ENCODE peak calls at places on chromosomes 16 and 17, in eight cellular contexts. N, E, W, T, U, Z, D and A are unnamed samples.

GRCh38 chr17:45146616-45147101 is 1.6 kb upstream of the HEXIM1 start:
- DNase-seq in Z (peak), E (no peak), W (no peak), T (peak), D (no peak), U (peak), N (peak), A (no peak)

GRCh38 chr17:14776791-14777190 is 475.9 kb downstream of the HS3ST3B1 start:
- DNase-seq in N (no peak), T (peak), D (no peak), E (no peak), U (no peak), W (no peak), Z (peak), A (peak)

GRCh38 chr16:53781023-53781605 is 77.2 kb downstream of the FTO start:
- DNase-seq in E (no peak), U (no peak), W (no peak), T (peak), N (peak), Z (peak), D (no peak), A (peak)

GRCh38 chr17:4161560-4162221 is 18.7 kb downstream of the CYB5D2 start:
- DNase-seq in U (no peak), E (no peak), Z (peak), D (peak), N (peak), T (no peak), W (no peak), A (no peak)

GRCh38 chr16:50281391-50282009 is 15.1 kb downstream of the ADCY7 start:
- DNase-seq in T (no peak), E (no peak), N (no peak), D (no peak), Z (no peak), U (no peak), W (no peak), A (no peak)

GRCh38 chr16:27220120-27220519 is 16.8 kb downstream of the KDM8 start:
- DNase-seq in Z (no peak), W (no peak), N (no peak), U (no peak), T (no peak), E (no peak), D (no peak), A (no peak)

GRCh38 chr16:70267516-70267915 is 15.8 kb upstream of the EXOSC6 start:
- DNase-seq in E (no peak), T (peak), Z (peak), U (no peak), N (peak), D (peak), W (no peak), A (peak)

GRCh38 chr17:71287246-71287828 is 833.5 kb upstream of the SOX9 start:
- DNase-seq in N (no peak), D (no peak), U (no peak), E (no peak), W (no peak), T (peak), Z (peak), A (no peak)

GRCh38 chr17:50903604-50904521 is 37.7 kb upstream of the TOB1 start:
- DNase-seq in W (no peak), N (peak), U (no peak), E (no peak), D (no peak), Z (peak), T (peak), A (peak)

GRCh38 chr17:8468988-8469387 is 33.3 kb downstream of the NDEL1 start:
- DNase-seq in E (no peak), D (no peak), Z (no peak), N (no peak), T (no peak), U (no peak), W (no peak), A (no peak)

GRCh38 chr16:879461-879861 is 78.9 kb upstream of the GNG13 start:
- DNase-seq in U (no peak), Z (no peak), N (no peak), T (no peak), D (no peak), E (no peak), W (peak), A (no peak)

GRCh38 chr16:14057878-14058382 is 13.2 kb upstream of the MRTFB start:
- DNase-seq in U (no peak), W (no peak), Z (peak), N (no peak), T (peak), D (no peak), E (peak), A (no peak)

GRCh38 chr17:43967251-43967875 is 13.6 kb upstream of the PYY start:
- DNase-seq in E (no peak), D (no peak), Z (no peak), N (no peak), W (no peak), T (no peak), U (no peak), A (no peak)

GRCh38 chr17:15660077-15660476 is 24.0 kb downstream of the TRIM16 start:
- DNase-seq in T (no peak), E (no peak), D (no peak), U (no peak), N (no peak), W (no peak), Z (no peak), A (no peak)

GRCh38 chr16:84138824-84139627 is 6.0 kb downstream of the HSDL1 start:
- DNase-seq in D (no peak), U (no peak), N (peak), Z (peak), W (no peak), T (peak), E (peak), A (no peak)

GRCh38 chr16:64669573-64669972 is 452.3 kb downstream of the CDH11 start:
- DNase-seq in W (no peak), D (no peak), E (no peak), Z (no peak), N (no peak), T (no peak), U (no peak), A (no peak)

GRCh38 chr17:39018267-39019134 is 51.3 kb upstream of the FBXO47 start:
- DNase-seq in Z (no peak), E (no peak), U (no peak), N (no peak), D (peak), T (no peak), W (no peak), A (no peak)

GRCh38 chr16:53159781-53160436 is 105.1 kb downstream of the CHD9 start:
- DNase-seq in E (no peak), T (peak), W (no peak), D (peak), U (no peak), Z (peak), N (peak), A (peak)

GRCh38 chr16:52435573-52435972 is 111.4 kb downstream of the TOX3 start:
- DNase-seq in U (no peak), Z (no peak), D (no peak), N (no peak), E (no peak), T (no peak), W (no peak), A (no peak)

GRCh38 chr16:11117576-11118211 is 138.3 kb downstream of the SOCS1 start:
- DNase-seq in Z (no peak), D (no peak), W (no peak), T (no peak), E (no peak), U (no peak), N (no peak), A (no peak)

GRCh38 chr17:27793168-27793905 is 7.0 kb downstream of the NOS2 start:
- DNase-seq in D (no peak), E (no peak), T (no peak), Z (no peak), N (no peak), U (no peak), W (peak), A (no peak)

GRCh38 chr17:79808763-79809529 is 12.1 kb upstream of the CBX8 start:
- DNase-seq in T (no peak), E (no peak), N (peak), U (no peak), Z (peak), W (no peak), D (peak), A (peak)

GRCh38 chr16:20873331-20873730 is 26.8 kb downstream of the DCUN1D3 start:
- DNase-seq in D (no peak), U (no peak), T (no peak), N (no peak), W (no peak), E (no peak), Z (no peak), A (no peak)

GRCh38 chr17:76816590-76817135 is 51.5 kb upstream of the MGAT5B start:
- DNase-seq in T (peak), U (no peak), E (no peak), D (peak), W (no peak), N (peak), Z (peak), A (peak)

DNA sequence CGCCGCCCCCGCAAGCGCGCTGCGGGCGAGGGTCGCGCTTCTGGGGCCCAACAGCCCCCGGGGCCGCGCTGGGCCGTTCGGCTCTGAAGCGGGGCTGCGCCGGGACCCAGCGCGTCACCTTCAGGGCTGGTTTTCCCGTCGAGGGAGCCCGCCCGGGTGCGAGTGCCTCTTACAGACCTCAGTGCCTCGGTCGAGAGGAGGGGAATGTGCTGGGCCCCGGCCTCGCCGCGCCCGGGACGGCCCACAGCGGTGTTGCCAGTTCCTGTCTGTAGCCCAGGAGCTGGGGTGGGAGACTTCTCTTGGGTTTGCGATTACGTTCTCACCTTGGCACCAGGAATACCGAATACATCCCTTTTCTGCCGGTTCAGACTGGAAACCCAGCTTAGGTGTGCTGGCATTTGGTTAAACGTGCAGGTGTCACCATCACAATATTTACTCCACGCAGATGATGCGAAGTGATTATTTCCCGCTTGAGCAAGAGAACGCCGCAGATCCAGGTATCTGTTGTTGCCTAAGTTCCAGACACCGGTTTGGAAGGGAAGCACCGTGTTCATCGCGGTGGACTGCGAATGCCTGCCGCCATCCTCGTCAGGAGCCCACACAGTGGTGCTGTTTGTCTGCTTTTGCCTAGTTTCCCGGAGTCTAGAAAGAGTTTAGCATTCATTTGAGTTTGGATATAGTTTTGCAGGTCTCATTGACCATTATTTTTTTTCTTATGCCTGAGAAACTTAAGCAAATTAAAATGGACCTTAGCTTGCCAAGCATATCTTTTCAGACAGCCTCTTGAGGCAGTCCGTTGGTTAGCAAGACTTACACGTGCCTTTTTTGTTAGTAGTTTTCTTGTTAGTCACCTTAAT is 915 bp downstream of the MAP1LC3B start:
- DNase-seq in N (peak), Z (peak), D (peak), E (peak), U (no peak), W (peak), T (peak), A (peak)
- TF ChIP-seq CTCF in N (peak), Z (peak), D (no peak), E (peak), U (peak), W (peak), T (peak), A (peak)

GRCh38 chr17:17837380-17837821 is 615 bp upstream of the SREBF1 start:
- DNase-seq in N (peak), E (peak), T (peak), Z (peak), U (peak), D (peak), W (peak), A (peak)
- H3K4me3 ChIP-seq in N (no peak), E (peak), T (no peak), Z (peak), U (no peak), D (peak), W (peak), A (peak)

DNA sequence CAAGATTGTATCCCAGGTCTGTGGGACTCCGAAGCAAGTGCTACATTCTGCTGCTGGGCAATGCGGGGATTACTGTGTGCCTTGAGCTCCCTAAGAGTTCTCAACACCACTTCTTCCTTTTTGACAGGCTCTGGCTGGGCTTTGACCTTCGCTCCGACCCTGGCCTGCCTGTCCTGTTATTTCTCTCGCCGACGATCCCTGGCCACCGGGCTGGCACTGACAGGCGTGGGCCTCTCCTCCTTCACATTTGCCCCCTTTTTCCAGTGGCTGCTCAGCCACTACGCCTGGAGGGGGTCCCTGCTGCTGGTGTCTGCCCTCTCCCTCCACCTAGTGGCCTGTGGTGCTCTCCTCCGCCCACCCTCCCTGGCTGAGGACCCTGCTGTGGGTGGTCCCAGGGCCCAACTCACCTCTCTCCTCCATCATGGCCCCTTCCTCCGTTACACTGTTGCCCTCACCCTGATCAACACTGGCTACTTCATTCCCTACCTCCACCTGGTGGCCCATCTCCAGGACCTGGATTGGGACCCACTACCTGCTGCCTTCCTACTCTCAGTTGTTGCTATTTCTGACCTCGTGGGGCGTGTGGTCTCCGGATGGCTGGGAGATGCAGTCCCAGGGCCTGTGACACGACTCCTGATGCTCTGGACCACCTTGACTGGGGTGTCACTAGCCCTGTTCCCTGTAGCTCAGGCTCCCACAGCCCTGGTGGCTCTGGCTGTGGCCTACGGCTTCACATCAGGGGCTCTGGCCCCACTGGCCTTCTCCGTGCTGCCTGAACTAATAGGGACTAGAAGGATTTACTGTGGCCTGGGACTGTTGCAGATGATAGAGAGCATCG is 2.4 kb downstream of the SLC16A13 start:
- DNase-seq in E (no peak), W (no peak), D (no peak), U (no peak), T (no peak), Z (no peak), N (no peak), A (no peak)
- TF ChIP-seq CTCF in E (no peak), W (no peak), D (no peak), U (no peak), T (no peak), Z (no peak), N (no peak), A (no peak)

DNA sequence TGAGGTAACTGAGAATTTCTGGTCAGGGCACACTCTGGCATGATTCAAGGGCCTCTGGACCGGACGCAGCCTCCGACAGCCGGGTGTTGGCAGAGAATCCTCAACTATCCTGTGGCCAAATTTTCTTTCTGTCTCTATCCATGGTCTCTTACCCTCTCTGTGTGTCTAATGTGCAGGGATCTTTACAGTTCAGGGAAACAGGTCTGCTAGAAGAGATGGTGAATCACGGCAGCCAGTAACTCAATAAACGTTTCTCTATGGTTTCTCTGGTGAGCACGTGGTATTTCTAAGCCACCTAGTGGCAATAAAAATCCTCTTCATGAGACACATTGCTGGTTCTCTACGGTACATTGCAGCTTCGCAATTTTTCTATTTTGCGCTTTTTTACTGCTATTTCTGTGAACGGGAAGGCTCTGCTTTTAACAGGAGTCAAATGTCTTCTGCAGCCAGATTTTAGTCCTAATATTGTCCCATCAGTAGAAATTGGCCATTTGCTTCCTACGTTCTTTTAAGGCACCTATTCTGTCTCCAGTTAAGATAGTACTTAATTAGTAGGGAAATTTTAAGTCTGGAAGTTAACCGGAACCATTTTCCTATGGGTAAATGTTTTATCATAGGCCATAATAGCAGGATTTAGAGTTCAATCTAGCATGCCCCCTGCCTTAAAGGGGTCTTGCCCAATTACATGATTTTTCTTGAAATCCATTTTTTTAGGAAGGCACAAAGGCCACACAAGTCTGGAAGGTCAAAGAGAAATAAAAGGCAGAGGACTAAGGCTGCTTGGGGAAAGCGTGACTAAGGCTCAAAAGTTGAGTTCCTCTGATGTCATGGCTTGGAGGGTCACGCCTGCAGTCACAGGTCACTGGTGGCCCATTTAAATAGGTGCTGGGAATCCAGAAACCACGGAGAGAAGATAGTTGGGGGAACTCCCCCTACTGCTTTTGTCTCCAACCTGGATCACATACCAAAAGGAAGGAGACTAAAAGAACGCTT is 31.5 kb downstream of the QPRT start:
- DNase-seq in T (peak), U (peak), D (peak), E (no peak), Z (peak), W (no peak), N (peak), A (peak)
- H3K4me3 ChIP-seq in T (no peak), U (no peak), D (no peak), E (no peak), Z (peak), W (no peak), N (no peak), A (no peak)